ENCODE peak calls at places on chromosome 1, in seven cellular contexts. C is bronchial epithelial cell, P is BJ, E is A673, Z is transverse colon, M is lung, J is coronary artery. A is an unnamed sample.

GRCh38 chr1:227782226-227782625 is 33.2 kb upstream of the PRSS38 start:
- DNase-seq in Z (no peak), M (no peak), C (no peak), E (no peak), J (peak; percentile 43), P (no peak), A (no peak)

GRCh38 chr1:26027716-26028489 is 6.3 kb downstream of the EXTL1 start:
- DNase-seq in C (no peak), P (no peak), M (no peak), J (no peak), E (peak; percentile 29), Z (no peak), A (no peak)

GRCh38 chr1:79478160-79478559 is 471.6 kb upstream of the ADGRL4 start:
- DNase-seq in M (no peak), C (no peak), E (no peak), Z (no peak), P (no peak), J (no peak), A (no peak)

GRCh38 chr1:241789061-241789460 is 58.9 kb upstream of the EXO1 start:
- DNase-seq in J (no peak), Z (no peak), E (no peak), C (no peak), M (no peak), P (no peak), A (no peak)

GRCh38 chr1:1630191-1630964 is 1.6 kb upstream of the MMP23B start:
- DNase-seq in J (peak; percentile 86), C (peak; percentile 49), P (no peak), Z (peak; percentile 86), E (peak; percentile 85), M (peak; percentile 46), A (peak; percentile 69)

GRCh38 chr1:82390627-82391026 is 589.9 kb downstream of the ADGRL2 start:
- DNase-seq in Z (no peak), C (no peak), J (no peak), P (no peak), E (no peak), M (no peak), A (no peak)

GRCh38 chr1:28910379-28911125 is 3.8 kb upstream of the EPB41 start:
- DNase-seq in P (no peak), Z (no peak), E (no peak), M (no peak), J (no peak), C (no peak), A (no peak)

GRCh38 chr1:18901952-18902522 is 318 bp downstream of the ALDH4A1 start:
- DNase-seq in P (no peak), C (no peak), M (no peak), E (peak; percentile 25), J (no peak), Z (no peak), A (peak; percentile 25)

GRCh38 chr1:39898648-39899603 is 2.8 kb downstream of the MYCL start:
- DNase-seq in C (peak; percentile 68), M (peak; percentile 72), E (peak; percentile 63), Z (peak; percentile 44), P (no peak), J (no peak), A (no peak)

GRCh38 chr1:97778718-97779117 is 142.1 kb downstream of the DPYD start:
- DNase-seq in M (no peak), Z (no peak), P (no peak), C (peak; percentile 2), J (no peak), E (no peak), A (no peak)

GRCh38 chr1:227094249-227094966 is 154.3 kb downstream of the COQ8A start:
- DNase-seq in J (no peak), Z (peak; percentile 13), C (peak; percentile 12), P (no peak), E (no peak), M (no peak), A (no peak)

GRCh38 chr1:183195146-183195571 is 9.1 kb downstream of the LAMC2 start:
- DNase-seq in C (peak; percentile 81), E (no peak), P (no peak), M (no peak), J (no peak), Z (peak; percentile 25), A (no peak)

GRCh38 chr1:54153548-54154439 is 994 bp upstream of the CDCP2 start:
- DNase-seq in Z (peak; percentile 55), M (peak; percentile 50), P (no peak), E (peak; percentile 77), C (peak; percentile 69), J (no peak), A (peak; percentile 47)

DNA sequence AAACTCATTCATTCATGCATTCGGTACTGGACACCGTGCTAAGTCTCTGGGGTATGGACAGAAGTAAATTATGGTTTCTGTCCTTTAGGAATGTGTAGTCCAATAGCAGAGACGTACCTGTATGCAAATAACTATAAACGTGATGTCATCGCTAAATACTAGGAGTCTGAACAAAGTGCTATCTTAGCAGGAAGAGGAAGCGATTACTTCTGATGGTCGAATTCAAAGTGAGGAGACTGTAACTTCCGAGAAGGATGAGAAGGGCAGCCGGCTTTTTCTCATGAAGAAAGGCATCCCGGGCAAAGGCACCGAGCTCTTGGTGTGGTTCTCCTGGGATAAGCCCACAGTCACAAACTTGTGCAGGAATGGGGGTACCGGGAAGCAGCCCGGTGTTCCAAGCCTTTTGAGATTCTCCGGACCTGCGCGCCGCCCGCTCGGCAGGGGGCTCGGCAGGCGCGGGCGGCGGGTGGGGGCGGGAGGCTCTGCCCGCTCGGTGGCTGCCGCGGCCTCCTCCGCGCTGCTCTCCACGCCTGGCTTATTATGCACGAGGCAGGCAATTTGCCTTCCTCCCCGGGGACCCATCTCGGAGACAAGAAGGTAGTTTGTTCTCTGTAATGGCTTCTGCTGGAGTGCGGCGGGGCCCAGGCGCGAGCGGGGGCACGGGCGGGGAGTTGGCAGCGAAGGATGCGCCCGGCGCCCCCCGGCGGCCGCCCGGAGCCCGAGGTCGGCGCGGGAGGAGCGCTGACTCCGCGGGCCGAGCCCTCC is 67.5 kb upstream of the CD1D start:
- DNase-seq in P (no peak), E (peak; percentile 95), J (peak; percentile 62), Z (peak; percentile 37), C (peak; percentile 35), M (no peak), A (peak; percentile 30)
- TF ChIP-seq CTCF in P (no peak), E (peak; percentile 50), J (no peak), Z (peak; percentile 37), C (peak; percentile 46), M (peak; percentile 3), A (peak; percentile 65)

GRCh38 chr1:11479375-11479979 is 522 bp downstream of the DISP3 start:
- DNase-seq in P (no peak), Z (no peak), E (no peak), J (no peak), C (no peak), M (no peak), A (no peak)
- H3K4me3 ChIP-seq in P (peak overlapping the region; percentile 40), Z (peak overlapping the region; percentile 16), E (peak overlapping the region; percentile 54), J (peak overlapping the region; percentile 64), C (peak overlapping the region; percentile 50), M (peak overlapping the region; percentile 47), A (peak overlapping the region; percentile 69)

GRCh38 chr1:202154148-202154765 is 6.1 kb downstream of the PTPN7 start:
- DNase-seq in M (no peak), Z (no peak), E (no peak), P (no peak), C (no peak), J (no peak), A (no peak)

GRCh38 chr1:202150607-202151006 is 6.1 kb upstream of the ARL8A start:
- DNase-seq in Z (no peak), P (no peak), J (no peak), M (no peak), E (no peak), C (no peak), A (no peak)

GRCh38 chr1:202153284-202153683 is 7.1 kb downstream of the PTPN7 start:
- DNase-seq in C (no peak), M (no peak), Z (no peak), J (no peak), E (no peak), P (no peak), A (no peak)

GRCh38 chr1:202151045-202151444 is 6.5 kb upstream of the ARL8A start:
- DNase-seq in P (no peak), Z (no peak), E (no peak), J (no peak), M (no peak), C (no peak), A (no peak)

GRCh38 chr1:202152399-202152798 is 7.9 kb upstream of the ARL8A start:
- DNase-seq in M (no peak), P (no peak), E (no peak), J (no peak), C (no peak), Z (no peak), A (no peak)
- TF ChIP-seq CTCF in M (no peak), P (no peak), E (no peak), J (no peak), C (no peak), Z (no peak), A (no peak)

GRCh38 chr1:57423135-57424131 is at the start of gene DAB1:
- DNase-seq in P (no peak), M (no peak), E (peak; percentile 71), Z (no peak), C (no peak), J (no peak), A (no peak)

GRCh38 chr1:57424231-57425027 is 569 bp upstream of the DAB1 start:
- DNase-seq in M (no peak), P (no peak), C (no peak), J (no peak), Z (no peak), E (peak; percentile 92), A (peak; percentile 29)

GRCh38 chr1:57421366-57421765 is 2.5 kb downstream of the DAB1 start:
- DNase-seq in J (no peak), M (no peak), C (no peak), P (no peak), Z (no peak), E (peak; percentile 44), A (no peak)

DNA sequence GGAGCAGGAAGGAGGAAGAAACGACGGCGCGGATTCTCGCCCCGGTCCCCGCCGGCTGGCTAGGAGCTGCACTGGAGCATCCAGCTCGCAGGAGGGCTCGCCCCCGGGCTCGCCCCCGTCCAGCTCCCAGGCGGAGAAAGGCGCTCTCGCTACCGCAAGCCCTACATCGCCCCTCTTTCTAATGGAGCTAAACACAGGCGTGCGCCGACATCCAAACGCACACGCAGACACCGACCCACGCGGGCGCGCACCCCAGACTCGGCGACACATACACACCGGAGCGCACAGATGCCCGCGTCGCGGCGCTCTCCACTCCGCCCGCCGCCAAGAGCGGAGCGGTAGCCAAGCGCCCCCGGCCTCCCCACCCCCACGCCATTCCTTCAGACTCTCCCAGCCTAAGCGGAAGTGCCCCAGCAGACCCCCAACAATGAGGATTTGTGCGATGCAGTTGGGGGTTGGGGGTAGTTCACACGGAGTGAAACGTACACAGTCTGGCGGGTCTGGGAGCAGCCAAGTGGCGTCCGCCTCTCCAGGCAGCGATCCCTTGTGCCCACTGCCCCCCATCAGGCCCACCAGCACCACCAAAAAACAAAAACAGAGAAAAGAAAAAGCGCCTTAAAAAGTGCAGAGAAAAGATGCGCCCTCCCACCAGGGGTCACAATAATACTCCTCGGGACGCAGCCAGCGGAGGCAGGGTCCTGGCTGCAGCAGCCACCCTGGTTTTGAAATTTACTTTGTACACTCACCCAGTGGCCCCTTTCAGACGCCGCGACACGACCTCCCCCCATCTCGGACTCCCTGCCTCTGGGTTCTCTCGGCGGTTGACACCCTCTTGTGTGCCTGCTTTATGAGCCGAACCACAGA is 1.4 kb downstream of the DAB1 start:
- DNase-seq in E (peak; percentile 80), M (no peak), P (no peak), J (no peak), Z (no peak), C (no peak), A (peak; percentile 20)
- H3K4me3 ChIP-seq in E (peak overlapping the region; percentile 91), M (no peak overlapping the region), P (peak overlapping the region; percentile 62), J (peak overlapping the region; percentile 67), Z (no peak overlapping the region), C (no peak overlapping the region), A (peak overlapping the region; percentile 71)

GRCh38 chr1:32741417-32742131 is 39.0 kb upstream of the SYNC start:
- DNase-seq in P (no peak), M (no peak), J (no peak), Z (peak; percentile 55), E (no peak), C (no peak), A (no peak)
- TF ChIP-seq CTCF in P (peak; percentile 49), M (no peak), J (no peak), Z (peak; percentile 31), E (peak; percentile 48), C (peak; percentile 53), A (peak; percentile 51)